ENCODE peak calls at places on chromosomes 13 and 19, in six cellular contexts. W is HCT116, K is cardiac muscle cell, C is ascending aorta, Z is right cardiac atrium, V is endothelial cell of umbilical vein. D is an unnamed sample.

GRCh38 chr19:56117376-56117884 is 3.7 kb downstream of the ZNF787 start:
- DNase-seq in W (no peak), K (no peak), C (no peak), Z (peak; percentile 39), V (no peak), D (no peak)

GRCh38 chr13:46687810-46688209 is 109.2 kb downstream of the ESD start:
- DNase-seq in W (peak; percentile 3), K (peak; percentile 69), C (no peak), Z (no peak), V (no peak), D (peak; percentile 39)

GRCh38 chr13:102901056-102901455 is 55.2 kb downstream of the ERCC5 start:
- DNase-seq in W (no peak), K (no peak), C (no peak), Z (no peak), V (no peak), D (no peak)

GRCh38 chr13:71828564-71828963 is 38.4 kb downstream of the DACH1 start:
- DNase-seq in W (no peak), K (no peak), C (no peak), Z (no peak), V (no peak), D (no peak)

GRCh38 chr19:18274776-18275356 is 614 bp upstream of the IQCN start:
- DNase-seq in W (no peak), K (peak; percentile 90), C (peak; percentile 66), Z (peak; percentile 95), V (peak; percentile 81), D (peak; percentile 76)

GRCh38 chr19:2168619-2169424 is 5.1 kb downstream of the DOT1L start:
- DNase-seq in W (peak; percentile 98), K (peak; percentile 98), C (peak; percentile 99), Z (peak; percentile 99), V (peak; percentile 99), D (peak; percentile 98)

GRCh38 chr13:32587014-32587773 is 942 bp downstream of the PDS5B start:
- DNase-seq in W (peak; percentile 16), K (peak; percentile 75), C (no peak), Z (peak; percentile 88), V (peak; percentile 71), D (peak; percentile 55)

GRCh38 chr13:41652735-41653361 is 195.5 kb downstream of the RGCC start:
- DNase-seq in W (peak; percentile 23), K (peak; percentile 76), C (no peak), Z (no peak), V (peak; percentile 88), D (no peak)

GRCh38 chr19:30696514-30696913 is 324.3 kb downstream of the ZNF536 start:
- DNase-seq in W (no peak), K (peak; percentile 32), C (no peak), Z (no peak), V (no peak), D (no peak)

GRCh38 chr19:33392341-33393285 is 19.1 kb downstream of the CEBPG start:
- DNase-seq in W (no peak), K (no peak), C (no peak), Z (peak; percentile 78), V (no peak), D (no peak)

GRCh38 chr19:45747513-45747912 is 14.3 kb downstream of the MEIOSIN start:
- DNase-seq in W (no peak), K (no peak), C (no peak), Z (no peak), V (no peak), D (no peak)

GRCh38 chr13:42354246-42355117 is 82.5 kb downstream of the AKAP11 start:
- DNase-seq in W (no peak), K (peak; percentile 76), C (no peak), Z (no peak), V (peak; percentile 8), D (peak; percentile 79)

DNA sequence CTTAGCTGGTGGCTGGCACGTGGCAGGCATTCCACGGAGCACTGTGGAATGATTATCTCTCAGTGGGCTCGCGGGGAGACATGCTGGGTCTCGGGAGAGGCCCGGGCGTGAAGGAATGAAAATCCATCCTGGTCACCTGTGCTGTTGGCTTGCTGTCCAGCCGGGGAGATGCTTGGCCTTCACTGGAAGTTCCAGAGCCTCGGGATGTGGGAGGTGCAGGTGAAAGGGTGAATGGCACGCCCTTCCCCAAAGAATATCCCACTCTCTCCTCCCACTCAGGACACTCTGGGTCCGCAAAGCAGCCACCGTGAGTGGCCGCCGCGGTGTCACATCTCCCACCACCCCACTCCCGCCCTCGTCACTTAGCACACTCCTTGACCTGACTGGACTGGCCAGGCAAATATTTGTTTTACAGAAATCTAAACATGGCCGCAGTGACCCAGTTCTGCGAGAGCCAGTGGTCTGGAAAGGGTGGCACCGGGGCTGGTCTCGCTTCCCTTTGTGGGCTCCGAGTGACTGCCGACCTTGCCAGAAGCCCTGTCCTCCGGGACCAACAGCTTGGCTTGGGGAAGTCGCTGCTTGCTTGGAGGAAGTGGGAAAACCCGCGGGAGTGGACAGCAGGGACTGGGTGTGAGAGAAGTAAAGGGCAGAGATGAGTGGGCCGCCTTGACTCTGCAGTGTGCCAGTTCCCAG is 8.0 kb downstream of the DPP9 start:
- DNase-seq in W (no peak), K (no peak), C (no peak), Z (peak; percentile 81), V (no peak), D (no peak)
- H3K27ac ChIP-seq in W (peak overlapping the region; percentile 35), K (no peak overlapping the region), C (peak overlapping the region; percentile 74), Z (no peak overlapping the region), V (no peak overlapping the region), D (peak overlapping the region; percentile 92)

DNA sequence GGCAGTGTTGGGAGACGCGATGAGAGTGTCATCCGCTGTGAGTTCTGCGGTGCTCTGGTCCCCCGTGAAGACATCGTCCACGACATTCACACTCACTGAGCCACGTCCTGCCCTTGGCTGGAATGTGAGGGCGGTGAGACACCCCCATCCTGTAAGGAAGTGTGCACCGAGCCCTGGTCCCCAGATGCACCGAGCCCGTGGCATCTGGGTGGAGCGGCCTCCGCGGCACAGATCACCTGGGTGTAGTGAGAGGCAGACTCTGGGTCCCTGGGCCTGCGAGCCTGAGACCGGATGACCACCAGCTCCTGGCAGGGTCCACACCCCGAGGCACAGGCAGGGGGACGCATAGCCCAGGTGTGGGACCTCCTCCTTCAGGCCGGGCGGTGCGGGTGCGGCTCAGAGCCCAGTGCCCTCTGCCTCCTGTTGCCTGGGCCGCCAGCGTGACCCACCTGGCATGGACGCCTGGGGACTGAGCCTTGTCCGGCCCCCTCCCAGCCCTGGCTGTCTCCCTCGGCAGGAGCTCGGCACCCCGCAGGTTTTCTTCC is 12.4 kb downstream of the MCF2L start:
- DNase-seq in W (no peak), K (no peak), C (no peak), Z (peak; percentile 58), V (no peak), D (no peak)
- H3K4me3 ChIP-seq in W (no peak overlapping the region), K (no peak overlapping the region), C (no peak overlapping the region), Z (peak overlapping the region; percentile 11), V (no peak overlapping the region), D (no peak overlapping the region)

DNA sequence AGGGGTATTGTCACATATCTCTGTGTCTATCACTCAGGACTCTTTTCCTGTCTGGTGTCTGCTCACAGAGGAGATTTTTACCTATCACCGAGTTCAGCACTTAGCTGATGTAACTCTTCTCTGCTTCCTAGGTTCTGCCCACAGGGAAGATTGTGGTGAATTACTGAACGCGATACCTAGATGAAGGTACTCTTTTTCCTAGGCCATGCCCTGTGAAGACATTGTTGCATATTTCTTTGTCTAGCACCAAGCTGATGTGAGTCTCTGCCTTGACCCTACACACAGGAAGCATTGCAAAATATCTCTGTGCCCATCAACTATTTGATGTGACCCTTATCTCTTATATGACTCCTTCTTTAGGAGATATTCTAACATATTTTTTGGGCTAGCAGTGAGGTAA is 72.1 kb upstream of the ZNF43 start:
- DNase-seq in W (no peak), K (no peak), C (no peak), Z (no peak), V (no peak), D (no peak)
- H3K27me3 ChIP-seq in W (no peaks in the 10 kb centered on the region), K (no peaks in the 10 kb centered on the region), C (no peaks in the 10 kb centered on the region), Z (no peaks in the 10 kb centered on the region), V (no peaks in the 10 kb centered on the region), D (no peaks in the 10 kb centered on the region)

DNA sequence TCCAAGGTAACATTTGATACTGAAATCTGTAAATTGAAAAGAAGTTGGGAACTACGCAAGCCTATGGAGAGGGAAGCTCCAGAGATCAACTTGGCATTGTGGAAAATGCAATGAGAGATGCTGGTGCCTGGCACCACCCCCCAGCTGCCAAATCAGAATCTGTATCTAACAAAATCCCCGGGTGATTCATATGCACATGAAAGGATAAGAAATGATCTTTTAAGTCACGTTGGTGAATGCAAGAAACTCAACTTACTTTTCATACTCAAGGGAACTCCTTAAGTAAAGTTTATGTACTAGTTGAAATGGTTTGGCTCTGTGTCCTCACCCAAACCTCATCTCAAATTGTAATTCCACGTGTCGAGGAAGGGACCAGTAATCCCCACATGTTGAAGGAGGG is 158.5 kb upstream of the MYO16 start:
- DNase-seq in W (no peak), K (no peak), C (no peak), Z (no peak), V (no peak), D (no peak)
- H3K27ac ChIP-seq in W (no peak overlapping the region), K (no peak overlapping the region), C (no peak overlapping the region), Z (no peak overlapping the region), V (no peak overlapping the region), D (no peak overlapping the region)

GRCh38 chr13:80884031-80884785 is 543.3 kb upstream of the SPRY2 start:
- DNase-seq in W (no peak), K (no peak), C (no peak), Z (no peak), V (no peak), D (no peak)

GRCh38 chr13:80883545-80883944 is 542.6 kb upstream of the SPRY2 start:
- DNase-seq in W (no peak), K (no peak), C (no peak), Z (no peak), V (no peak), D (no peak)

GRCh38 chr13:80889829-80890228 is 548.9 kb upstream of the SPRY2 start:
- DNase-seq in W (no peak), K (no peak), C (no peak), Z (no peak), V (no peak), D (no peak)

DNA sequence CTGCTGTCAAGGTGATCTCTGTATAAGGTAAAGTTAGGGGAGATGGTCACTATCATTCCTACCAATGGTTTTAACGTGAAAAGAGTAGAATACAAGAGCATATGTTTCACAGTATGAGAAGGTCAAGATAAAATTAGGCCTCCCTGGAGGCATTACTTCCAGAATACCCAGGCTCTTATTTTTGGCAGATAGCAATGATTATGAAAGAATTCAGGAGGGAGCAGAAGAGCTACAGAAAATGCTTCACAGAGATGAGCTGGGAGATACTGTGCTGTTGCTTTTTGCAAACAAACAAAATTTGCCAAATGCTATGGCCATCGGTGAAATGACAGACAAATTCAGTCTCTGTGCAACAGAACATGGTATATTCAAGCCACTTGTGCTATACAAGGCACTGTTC is 547.5 kb upstream of the SPRY2 start:
- DNase-seq in W (no peak), K (no peak), C (no peak), Z (no peak), V (no peak), D (no peak)
- H3K4me3 ChIP-seq in W (no peak overlapping the region), K (no peak overlapping the region), C (no peak overlapping the region), Z (no peak overlapping the region), V (no peak overlapping the region), D (no peak overlapping the region)

DNA sequence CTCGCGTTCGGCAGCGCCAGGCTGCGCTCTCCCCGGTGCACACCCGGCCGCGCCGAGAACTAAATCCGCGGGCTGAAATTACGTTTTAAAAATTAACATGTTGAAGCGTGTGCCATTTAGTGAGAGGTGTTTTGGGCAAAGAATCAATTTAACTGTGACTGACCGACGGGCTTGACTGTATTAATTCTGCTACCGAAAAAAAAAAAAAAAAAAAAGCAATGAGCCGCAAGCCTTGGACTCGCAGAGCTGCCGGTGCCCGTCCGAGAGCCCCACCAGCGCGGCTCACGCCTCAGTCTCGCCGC is 9.6 kb upstream of the SOX1 start:
- DNase-seq in W (no peak), K (no peak), C (no peak), Z (no peak), V (no peak), D (no peak)
- H3K27me3 ChIP-seq in W (peaks cover 12% of the 10 kb centered on the region), K (peaks cover 100% of the 10 kb centered on the region), C (peaks cover 7% of the 10 kb centered on the region), Z (peaks cover 9% of the 10 kb centered on the region), V (peaks cover 98% of the 10 kb centered on the region), D (peaks cover 93% of the 10 kb centered on the region)

D was measured in brain microvascular endothelial cell.